ENCODE peak calls at places on chromosomes 2 and 18, in five cellular contexts. K is OCI-LY7, D is mammary epithelial cell, J is heart right ventricle, S is HepG2. P is an unnamed sample.

GRCh38 chr2:73243884-73244570 is 9.9 kb downstream of the CCT7 start:
- DNase-seq in S (no peak), J (no peak), K (no peak), D (peak), P (no peak)

GRCh38 chr18:73990241-73990640 is 157.4 kb downstream of the FBXO15 start:
- DNase-seq in K (no peak), S (no peak), J (no peak), D (no peak), P (no peak)

GRCh38 chr2:101741775-101742520 is 44.4 kb downstream of the MAP4K4 start:
- DNase-seq in S (no peak), J (no peak), K (no peak), D (peak), P (peak)

GRCh38 chr18:39162013-39162412 is 1596.4 kb upstream of the CELF4 start:
- DNase-seq in S (no peak), D (no peak), J (no peak), K (no peak), P (no peak)

GRCh38 chr18:35111086-35111485 is 69.9 kb downstream of the MAPRE2 start:
- DNase-seq in S (no peak), D (no peak), K (no peak), J (no peak), P (no peak)

GRCh38 chr2:97914691-97915213 is 81.0 kb downstream of the TMEM131 start:
- DNase-seq in J (no peak), S (no peak), D (no peak), K (no peak), P (no peak)

GRCh38 chr2:72973566-72974435 is 56.5 kb downstream of the EMX1 start:
- DNase-seq in K (peak), D (peak), J (no peak), S (peak), P (peak)

GRCh38 chr18:34551824-34552223 is 158.3 kb upstream of the DTNA start:
- DNase-seq in S (no peak), K (no peak), D (no peak), J (no peak), P (no peak)

GRCh38 chr2:98882971-98883779 is 52.9 kb downstream of the CRACDL start:
- DNase-seq in K (no peak), D (no peak), S (no peak), J (no peak), P (no peak)

GRCh38 chr2:38599706-38600105 is 3.0 kb downstream of the HNRNPLL start:
- DNase-seq in D (peak), S (peak), K (no peak), J (no peak), P (no peak)

GRCh38 chr2:71611781-71612545 is 158.6 kb downstream of the DYSF start:
- DNase-seq in D (no peak), K (no peak), S (no peak), J (no peak), P (no peak)

GRCh38 chr2:109611467-109612095 is 2.2 kb downstream of the SEPTIN10 start:
- DNase-seq in K (no peak), D (peak), S (peak), J (no peak), P (no peak)

GRCh38 chr18:48139427-48140347 is 209.2 kb upstream of the SMAD2 start:
- DNase-seq in D (no peak), J (peak), K (no peak), S (no peak), P (no peak)

GRCh38 chr2:42230891-42231290 is 61.7 kb downstream of the EML4 start:
- DNase-seq in S (no peak), D (no peak), K (no peak), J (no peak), P (no peak)
- H3K27ac ChIP-seq in S (no peak), D (no peak), K (no peak), J (no peak), P (no peak)

GRCh38 chr2:113979172-113980128 is 89.6 kb downstream of the ACTR3 start:
- DNase-seq in J (no peak), S (no peak), K (peak), D (no peak), P (no peak)
- TF ChIP-seq CTCF in J (peak), S (peak), K (peak), D (peak), P (peak)

GRCh38 chr18:24039666-24040065 is 25.1 kb downstream of the TTC39C start:
- DNase-seq in K (no peak), D (no peak), S (no peak), J (no peak), P (no peak)
- H3K27ac ChIP-seq in K (no peak), D (no peak), S (no peak), J (no peak), P (no peak)

DNA sequence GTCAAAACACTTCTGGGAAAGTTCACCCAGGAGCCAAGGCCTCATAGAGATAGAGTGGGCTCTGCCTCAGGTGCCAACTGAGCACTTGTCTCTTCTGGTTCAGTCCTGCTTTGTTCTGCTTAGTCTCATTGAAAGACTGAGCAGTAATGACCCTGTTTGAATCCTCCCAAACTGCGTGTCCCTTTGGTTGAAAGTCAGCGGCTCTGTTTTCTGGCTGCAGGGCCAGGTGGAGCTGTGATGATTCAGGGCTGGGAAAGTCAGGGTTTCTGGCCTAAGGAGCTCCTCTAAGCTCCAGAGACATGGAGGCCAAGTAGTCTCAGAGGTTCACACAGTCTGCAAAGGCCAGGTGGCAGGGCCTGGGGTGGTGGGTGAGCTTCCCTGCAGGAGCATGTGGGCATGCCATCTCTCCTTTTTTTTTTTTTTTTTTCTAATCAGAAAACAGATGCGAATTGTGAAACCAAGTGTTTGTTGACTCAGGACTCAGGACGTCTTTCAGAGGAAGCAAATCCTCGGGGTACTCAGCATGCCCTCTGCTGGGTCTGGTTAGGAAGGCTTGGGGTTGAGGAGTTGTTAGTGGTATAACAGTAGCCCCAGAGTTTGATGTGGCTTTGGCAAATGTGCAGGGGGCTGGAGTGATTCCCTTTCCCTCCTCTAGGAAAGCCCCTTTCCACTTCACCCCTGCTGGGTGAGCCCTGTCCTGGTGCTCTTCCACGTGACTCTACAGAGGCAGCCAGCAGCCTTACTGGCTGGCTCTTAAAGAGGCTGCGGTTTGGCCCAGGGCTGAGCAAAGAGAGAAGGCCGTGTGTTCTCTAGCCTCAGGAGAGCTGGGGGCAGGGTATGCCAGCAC is 38.3 kb downstream of the TMEM17 start:
- DNase-seq in D (peak), S (peak), J (no peak), K (no peak), P (no peak)
- TF ChIP-seq CTCF in D (no peak), S (peak), J (no peak), K (no peak), P (no peak)

GRCh38 chr2:40244251-40245010 is 207.5 kb downstream of the SLC8A1 start:
- DNase-seq in K (peak), J (peak), D (peak), S (peak), P (peak)
- H3K27ac ChIP-seq in K (no peak), J (peak), D (no peak), S (no peak), P (no peak)

GRCh38 chr2:240383871-240384700 is 51.4 kb upstream of the GPC1 start:
- DNase-seq in S (no peak), K (no peak), D (no peak), J (peak), P (no peak)
- TF ChIP-seq CTCF in S (no peak), K (no peak), D (no peak), J (no peak), P (no peak)

GRCh38 chr2:19348692-19349091 is 9.7 kb downstream of the OSR1 start:
- DNase-seq in S (no peak), K (no peak), J (no peak), D (no peak), P (no peak)
- H3K27ac ChIP-seq in S (no peak), K (no peak), J (peak), D (peak), P (peak)

GRCh38 chr18:22169889-22170420 is 566 bp downstream of the GATA6 start:
- DNase-seq in J (peak), S (peak), K (no peak), D (no peak), P (no peak)

GRCh38 chr18:22167471-22168151 is 1.8 kb upstream of the GATA6 start:
- DNase-seq in D (no peak), K (no peak), S (no peak), J (peak), P (peak)

GRCh38 chr18:22169011-22169888 is at the start of gene GATA6:
- DNase-seq in J (peak), K (no peak), S (peak), D (peak), P (peak)

GRCh38 chr18:22167091-22167470 is 2.3 kb upstream of the GATA6 start:
- DNase-seq in S (no peak), J (peak), D (no peak), K (no peak), P (no peak)

GRCh38 chr18:22168360-22168921 is 948 bp upstream of the GATA6 start:
- DNase-seq in K (no peak), J (peak), S (peak), D (no peak), P (peak)
- TF ChIP-seq CTCF in K (no peak), J (peak), S (no peak), D (no peak), P (no peak)

DNA sequence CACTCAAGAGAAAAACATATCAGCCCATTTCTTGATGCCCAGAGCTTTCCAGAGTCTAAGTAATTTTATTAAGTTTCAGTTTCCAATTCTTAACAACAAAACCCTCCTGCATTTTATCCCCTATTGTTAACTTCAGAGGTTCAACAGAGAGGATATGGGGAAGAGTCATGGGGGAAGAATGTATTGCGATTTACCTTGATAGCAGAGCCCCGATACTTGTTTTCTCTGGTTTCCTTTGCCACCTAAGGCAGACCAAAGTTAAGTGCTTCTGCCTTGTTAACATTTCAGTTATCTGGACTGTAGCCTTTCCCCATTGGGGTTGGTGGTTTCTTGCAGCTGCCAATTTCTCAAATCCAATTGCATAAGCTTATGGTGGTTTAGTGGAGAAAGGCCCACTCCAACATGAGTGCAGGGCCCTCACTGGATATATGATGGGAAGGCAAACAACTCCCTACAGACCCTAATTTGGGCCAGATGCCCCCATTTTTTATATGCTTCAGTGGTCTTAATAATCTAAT is 82.0 kb upstream of the ITGB6 start:
- DNase-seq in D (peak), J (no peak), S (no peak), K (no peak), P (no peak)
- H3K27ac ChIP-seq in D (no peak), J (no peak), S (no peak), K (no peak), P (no peak)

DNA sequence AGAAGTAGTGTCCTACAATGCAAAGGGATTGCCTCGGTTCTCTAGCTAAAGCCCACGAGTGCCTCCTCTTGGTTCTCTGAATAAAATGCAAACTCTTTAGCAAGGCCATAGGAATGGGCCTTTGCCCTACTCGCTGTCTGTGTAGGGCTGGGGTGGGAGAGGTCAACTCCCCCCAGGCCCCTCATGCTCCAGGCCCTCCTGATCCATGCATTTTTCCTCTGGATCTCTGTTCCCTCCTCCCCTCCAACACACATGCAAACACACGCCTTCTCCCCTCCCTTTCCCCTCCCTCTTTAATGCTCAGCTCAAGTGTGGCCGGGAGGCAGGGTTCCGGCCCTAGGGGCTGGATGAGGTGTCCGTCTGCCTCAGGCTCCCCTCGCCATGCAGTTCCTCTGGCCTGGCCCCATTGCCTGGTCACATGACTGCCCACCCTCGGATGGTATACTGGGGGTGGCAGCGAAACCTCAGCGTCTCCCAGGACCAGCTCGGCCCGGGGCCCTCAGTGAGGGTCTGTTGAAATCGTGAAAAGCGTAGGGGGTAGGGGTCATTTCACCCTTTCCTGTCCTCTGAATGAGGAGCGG is 14.9 kb upstream of the KLF11 start:
- DNase-seq in D (no peak), J (no peak), S (no peak), K (peak), P (no peak)
- TF ChIP-seq CTCF in D (no peak), J (peak), S (peak), K (peak), P (no peak)

P was measured in hepatocyte.